ENCODE peak calls at places on chromosomes 2 and 18, in eight cellular contexts. V is C1 segment of cervical spinal cord, U is left ventricle myocardium inferior, F is SK-N-SH, P is fibroblast of pulmonary artery, J is left colon, C is HFF-Myc, K is NCI-H1417 treated with DMSO at 0.1 percent for 48 hours. H is an unnamed sample.

GRCh38 chr2:141570474-141571131 is 560.2 kb downstream of the LRP1B start:
- DNase-seq in V (no peak), U (no peak), F (no peak), P (no peak), J (no peak), C (no peak), K (no peak), H (no peak)

GRCh38 chr18:21004721-21005120 is 106.9 kb downstream of the ROCK1 start:
- DNase-seq in V (no peak), U (no peak), F (no peak), P (peak), J (no peak), C (peak), K (no peak), H (peak)

GRCh38 chr2:71528221-71528620 is 74.9 kb downstream of the DYSF start:
- DNase-seq in V (no peak), U (no peak), F (no peak), P (no peak), J (no peak), C (no peak), K (no peak), H (no peak)

GRCh38 chr2:48474599-48475298 is 55.2 kb upstream of the STON1 start:
- DNase-seq in V (no peak), U (no peak), F (no peak), P (peak), J (no peak), C (no peak), K (no peak), H (no peak)

GRCh38 chr2:37378411-37378810 is 34.0 kb downstream of the QPCT start:
- DNase-seq in V (no peak), U (no peak), F (no peak), P (peak), J (no peak), C (no peak), K (no peak), H (no peak)

GRCh38 chr2:152042636-152043615 is 55.9 kb downstream of the CACNB4 start:
- DNase-seq in V (no peak), U (no peak), F (no peak), P (no peak), J (no peak), C (no peak), K (no peak), H (no peak)

GRCh38 chr2:242040303-242040655 is 170.8 kb downstream of the RTP5 start:
- DNase-seq in V (no peak), U (no peak), F (no peak), P (no peak), J (no peak), C (no peak), K (no peak), H (no peak)

GRCh38 chr2:158686166-158686792 is 108.8 kb upstream of the DAPL1 start:
- DNase-seq in V (peak), U (peak), F (peak), P (peak), J (no peak), C (no peak), K (no peak), H (peak)

GRCh38 chr2:54676656-54677055 is 46.8 kb upstream of the EML6 start:
- DNase-seq in V (no peak), U (no peak), F (no peak), P (no peak), J (no peak), C (no peak), K (no peak), H (no peak)

GRCh38 chr2:20429528-20429927 is 17.3 kb upstream of the RHOB start:
- DNase-seq in V (no peak), U (no peak), F (no peak), P (no peak), J (no peak), C (no peak), K (no peak), H (no peak)

GRCh38 chr2:146979746-146980145 is 865.1 kb upstream of the ACVR2A start:
- DNase-seq in V (no peak), U (no peak), F (no peak), P (no peak), J (no peak), C (no peak), K (no peak), H (no peak)

GRCh38 chr2:205734436-205734835 is 52.1 kb downstream of the NRP2 start:
- DNase-seq in V (no peak), U (no peak), F (peak), P (peak), J (peak), C (no peak), K (no peak), H (peak)

GRCh38 chr2:95374451-95374915 is 28.0 kb upstream of the FAHD2A start:
- DNase-seq in V (no peak), U (peak), F (no peak), P (no peak), J (no peak), C (no peak), K (no peak), H (no peak)

GRCh38 chr2:63639344-63639743 is 50.6 kb downstream of the MDH1 start:
- DNase-seq in V (no peak), U (no peak), F (no peak), P (no peak), J (no peak), C (no peak), K (no peak), H (no peak)

GRCh38 chr2:178767099-178768060 is 39.8 kb downstream of the TTN start:
- DNase-seq in V (no peak), U (no peak), F (no peak), P (no peak), J (no peak), C (no peak), K (peak), H (no peak)

GRCh38 chr2:157751462-157752058 is 122.9 kb upstream of the ACVR1C start:
- DNase-seq in V (no peak), U (no peak), F (no peak), P (no peak), J (no peak), C (no peak), K (no peak), H (peak)

GRCh38 chr2:109185801-109186570 is 57.0 kb downstream of the SH3RF3 start:
- DNase-seq in V (no peak), U (peak), F (no peak), P (peak), J (no peak), C (no peak), K (no peak), H (no peak)

GRCh38 chr2:239208470-239209180 is 192.2 kb downstream of the HDAC4 start:
- DNase-seq in V (no peak), U (no peak), F (no peak), P (no peak), J (no peak), C (no peak), K (peak), H (no peak)

H was measured in SK-N-DZ.